ENCODE peak calls at places on chromosome 9, in four cellular contexts. A is ovary; D is mesothelial cell of epicardium; F is activated CD8-positive, alpha-beta T cell treated with anti-CD3 and anti-CD28 coated beads for 36 hours. H is an unnamed sample.

GRCh38 chr9:130486103-130486502 is 41.3 kb downstream of the ASS1 start:
- DNase-seq in A (no peak), D (no peak), F (no peak), H (no peak)

GRCh38 chr9:18260527-18260926 is 213.4 kb upstream of the ADAMTSL1 start:
- DNase-seq in A (no peak), D (no peak), F (no peak), H (no peak)

GRCh38 chr9:94649100-94649855 is 10.0 kb upstream of the FBP1 start:
- DNase-seq in A (no peak), D (no peak), F (no peak), H (no peak)

GRCh38 chr9:69019808-69020207 is 5.9 kb upstream of the PRKACG start:
- DNase-seq in A (no peak), D (no peak), F (no peak), H (no peak)

GRCh38 chr9:136560586-136560985 is 14.7 kb upstream of the NOTCH1 start:
- DNase-seq in A (no peak), D (no peak), F (no peak), H (no peak)

GRCh38 chr9:79060726-79061125 is 511.0 kb upstream of the TLE4 start:
- DNase-seq in A (no peak), D (no peak), F (no peak), H (no peak)

GRCh38 chr9:91913986-91914385 is 36.0 kb downstream of the ROR2 start:
- DNase-seq in A (no peak), D (no peak), F (no peak), H (no peak)

GRCh38 chr9:124869986-124870560 is 8.1 kb downstream of the ARPC5L start:
- DNase-seq in A (no peak), D (no peak), F (peak; percentile 98), H (no peak)

GRCh38 chr9:135983745-135984710 is 22.9 kb upstream of the UBAC1 start:
- DNase-seq in A (no peak), D (no peak), F (no peak), H (no peak)

GRCh38 chr9:70615566-70616138 is 201.2 kb upstream of the KLF9 start:
- DNase-seq in A (no peak), D (no peak), F (no peak), H (no peak)

GRCh38 chr9:99699386-99699785 is 122.3 kb upstream of the NR4A3 start:
- DNase-seq in A (no peak), D (no peak), F (no peak), H (no peak)

GRCh38 chr9:111783857-111784256 is 10.9 kb downstream of the SHOC1 start:
- DNase-seq in A (no peak), D (no peak), F (no peak), H (no peak)

GRCh38 chr9:4887556-4887955 is 94.8 kb downstream of the RCL1 start:
- DNase-seq in A (peak; percentile 33), D (no peak), F (no peak), H (no peak)

GRCh38 chr9:35842795-35843194 is 13.8 kb downstream of the TMEM8B start:
- DNase-seq in A (no peak), D (no peak), F (peak; percentile 18), H (no peak)

GRCh38 chr9:22047596-22047995 is 38.5 kb upstream of the CDKN2B start:
- DNase-seq in A (no peak), D (no peak), F (no peak), H (no peak)

GRCh38 chr9:105973811-105974407 is 279.6 kb downstream of the TMEM38B start:
- DNase-seq in A (no peak), D (no peak), F (no peak), H (no peak)

GRCh38 chr9:127537792-127538191 is 74.3 kb upstream of the STXBP1 start:
- DNase-seq in A (no peak), D (no peak), F (no peak), H (no peak)
- TF ChIP-seq CTCF in A (no peak), D (no peak), F (no peak), H (no peak)

GRCh38 chr9:71768388-71769174 is at the start of gene CEMIP2:
- DNase-seq in A (peak; percentile 88), D (peak; percentile 88), F (peak; percentile 91), H (peak; percentile 94)
- TF ChIP-seq CTCF in A (no peak), D (peak; percentile 10), F (no peak), H (peak; percentile 26)

GRCh38 chr9:33860200-33860871 is 43.4 kb downstream of the UBE2R2 start:
- DNase-seq in A (no peak), D (no peak), F (no peak), H (no peak)
- TF ChIP-seq CTCF in A (no peak), D (no peak), F (no peak), H (no peak)

GRCh38 chr9:127773981-127774380 is 4.5 kb downstream of the SH2D3C start:
- DNase-seq in A (no peak), D (no peak), F (no peak), H (no peak)
- TF ChIP-seq CTCF in A (no peak), D (no peak), F (no peak), H (no peak)

DNA sequence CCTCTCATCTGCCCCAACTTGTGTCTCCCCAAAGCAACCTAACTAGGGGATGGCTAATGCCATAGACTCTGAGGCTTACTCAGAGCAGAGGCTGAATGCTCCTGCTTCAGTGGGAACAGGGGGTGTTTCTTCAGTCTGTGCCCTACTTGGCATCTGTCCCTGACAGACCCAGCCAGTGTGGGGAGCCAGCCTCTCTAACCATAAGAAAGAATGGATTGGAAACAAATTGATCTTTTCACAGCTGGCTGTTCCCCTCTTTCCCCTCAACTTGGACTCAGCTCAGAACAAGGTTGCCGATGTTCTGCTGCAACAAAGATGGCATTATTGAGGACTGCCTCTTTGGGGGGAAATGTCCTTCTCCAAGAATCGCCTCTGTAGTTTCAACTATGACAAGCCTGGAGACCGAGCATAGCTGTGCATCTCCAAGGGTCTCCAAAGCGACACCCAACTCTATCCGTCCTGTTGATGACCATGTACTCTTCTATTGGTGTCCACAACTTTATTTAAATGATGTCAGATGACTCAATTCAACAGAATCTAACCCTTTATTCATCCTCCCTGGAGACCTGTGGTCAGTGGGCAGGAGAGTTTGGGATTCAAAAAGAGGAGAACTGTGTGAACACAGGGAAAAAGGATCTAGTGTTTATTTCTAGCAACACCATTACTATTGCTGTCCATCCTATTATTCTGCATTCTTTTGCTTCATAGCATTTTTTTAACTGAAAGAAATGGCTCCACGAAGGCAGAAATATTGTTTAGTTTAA is 24.7 kb upstream of the TNC start:
- DNase-seq in A (no peak), D (no peak), F (no peak), H (no peak)
- TF ChIP-seq CTCF in A (no peak), D (no peak), F (no peak), H (no peak)

GRCh38 chr9:109120204-109120789 is 550 bp upstream of the TMEM245 start:
- DNase-seq in A (no peak), D (no peak), F (no peak), H (no peak)

GRCh38 chr9:109115931-109116541 is 3.7 kb downstream of the TMEM245 start:
- DNase-seq in A (peak; percentile 70), D (no peak), F (no peak), H (peak; percentile 85)

GRCh38 chr9:109119439-109120203 is at the start of gene TMEM245:
- DNase-seq in A (peak; percentile 95), D (peak; percentile 91), F (peak; percentile 98), H (peak; percentile 95)

GRCh38 chr9:109118802-109119438 is 827 bp downstream of the TMEM245 start:
- DNase-seq in A (peak; percentile 47), D (no peak), F (peak; percentile 31), H (peak; percentile 52)

GRCh38 chr9:109117856-109118801 is 1.6 kb downstream of the TMEM245 start:
- DNase-seq in A (no peak), D (no peak), F (peak; percentile 81), H (peak; percentile 74)
- TF ChIP-seq CTCF in A (no peak), D (no peak), F (no peak), H (no peak)

GRCh38 chr9:97895695-97896332 is 26.5 kb downstream of the TRMO start:
- DNase-seq in A (no peak), D (no peak), F (peak; percentile 32), H (no peak)
- TF ChIP-seq CTCF in A (no peak), D (no peak), F (no peak), H (no peak)

DNA sequence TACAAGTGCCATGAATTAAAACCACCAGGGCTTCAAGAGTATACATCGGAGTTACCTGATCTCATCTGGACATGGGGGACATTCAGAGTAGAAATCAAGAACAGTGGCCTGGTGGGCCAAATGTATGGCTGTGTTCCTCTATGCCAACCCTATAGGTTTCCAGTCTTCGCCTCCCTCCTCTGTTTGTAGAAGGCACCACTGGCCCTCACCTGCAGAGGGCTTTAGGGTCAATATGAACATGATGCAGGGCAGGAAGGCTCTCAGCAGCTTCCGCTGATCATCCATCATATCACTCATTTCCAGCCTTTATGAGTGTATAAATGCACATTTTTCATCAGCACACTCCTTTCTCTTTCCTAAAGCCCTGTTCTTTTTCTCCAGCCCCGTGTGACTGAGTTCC is 555.5 kb upstream of the BRINP1 start:
- DNase-seq in A (no peak), D (no peak), F (no peak), H (no peak)
- TF ChIP-seq CTCF in A (no peak), D (no peak), F (no peak), H (no peak)

H was measured in right lobe of liver.